ENCODE peak calls at places on chromosome 6, in four cellular contexts. One of them, this sample, is unnamed. For H3K4me1, the result is how much of the 10 kb centered on the place peaks cover.

GRCh38 chr6:143976834-143977354 is 31.2 kb downstream of the PLAGL1 start:
- DNase-seq in mesendoderm: no peak
- DNase-seq in GM23338: no peak
- DNase-seq in heart right ventricle: no peak
- DNase-seq in this sample: no peak

GRCh38 chr6:77183447-77183846 is 279.8 kb downstream of the HTR1B start:
- DNase-seq in heart right ventricle: no peak
- DNase-seq in GM23338: no peak
- DNase-seq in mesendoderm: no peak
- DNase-seq in this sample: no peak

GRCh38 chr6:130655586-130655985 is 171.6 kb upstream of the SMLR1 start:
- DNase-seq in GM23338: no peak
- DNase-seq in heart right ventricle: no peak
- DNase-seq in mesendoderm: no peak
- DNase-seq in this sample: no peak

GRCh38 chr6:352474-352873 is 39.1 kb upstream of the IRF4 start:
- DNase-seq in mesendoderm: no peak
- DNase-seq in heart right ventricle: no peak
- DNase-seq in GM23338: no peak
- DNase-seq in this sample: no peak

GRCh38 chr6:141140905-141141304 is 991.8 kb upstream of the GJE1 start:
- DNase-seq in mesendoderm: no peak
- DNase-seq in GM23338: no peak
- DNase-seq in heart right ventricle: no peak
- DNase-seq in this sample: no peak

GRCh38 chr6:169863149-169863525 is 111.7 kb downstream of the ERMARD start:
- DNase-seq in mesendoderm: no peak
- DNase-seq in GM23338: no peak
- DNase-seq in heart right ventricle: no peak
- DNase-seq in this sample: no peak

GRCh38 chr6:147390909-147391536 is 117.5 kb upstream of the SAMD5 start:
- DNase-seq in GM23338: peak
- DNase-seq in mesendoderm: peak
- DNase-seq in heart right ventricle: no peak
- DNase-seq in this sample: no peak

GRCh38 chr6:110378552-110378951 is 20.4 kb upstream of the METTL24 start:
- DNase-seq in heart right ventricle: no peak
- DNase-seq in GM23338: peak
- DNase-seq in mesendoderm: peak
- DNase-seq in this sample: no peak

GRCh38 chr6:100886078-100886477 is 4.9 kb upstream of the ASCC3 start:
- DNase-seq in heart right ventricle: no peak
- DNase-seq in GM23338: peak
- DNase-seq in mesendoderm: peak
- DNase-seq in this sample: no peak

GRCh38 chr6:160667854-160668481 is 3.9 kb upstream of the LPA start:
- DNase-seq in GM23338: peak
- DNase-seq in mesendoderm: peak
- DNase-seq in heart right ventricle: no peak
- DNase-seq in this sample: no peak

GRCh38 chr6:17927705-17928104 is 59.7 kb downstream of the KIF13A start:
- DNase-seq in mesendoderm: no peak
- DNase-seq in GM23338: no peak
- DNase-seq in heart right ventricle: peak
- DNase-seq in this sample: no peak
- H3K4me1 ChIP-seq in mesendoderm: under half
- H3K4me1 ChIP-seq in GM23338: half or more
- H3K4me1 ChIP-seq in heart right ventricle: half or more
- H3K4me1 ChIP-seq in this sample: under half

GRCh38 chr6:7147051-7147671 is 39.4 kb downstream of the RREB1 start:
- DNase-seq in mesendoderm: no peak
- DNase-seq in GM23338: no peak
- DNase-seq in heart right ventricle: no peak
- DNase-seq in this sample: no peak
- H3K4me3 ChIP-seq in mesendoderm: no peak
- H3K4me3 ChIP-seq in GM23338: peak
- H3K4me3 ChIP-seq in heart right ventricle: no peak
- H3K4me3 ChIP-seq in this sample: no peak

DNA sequence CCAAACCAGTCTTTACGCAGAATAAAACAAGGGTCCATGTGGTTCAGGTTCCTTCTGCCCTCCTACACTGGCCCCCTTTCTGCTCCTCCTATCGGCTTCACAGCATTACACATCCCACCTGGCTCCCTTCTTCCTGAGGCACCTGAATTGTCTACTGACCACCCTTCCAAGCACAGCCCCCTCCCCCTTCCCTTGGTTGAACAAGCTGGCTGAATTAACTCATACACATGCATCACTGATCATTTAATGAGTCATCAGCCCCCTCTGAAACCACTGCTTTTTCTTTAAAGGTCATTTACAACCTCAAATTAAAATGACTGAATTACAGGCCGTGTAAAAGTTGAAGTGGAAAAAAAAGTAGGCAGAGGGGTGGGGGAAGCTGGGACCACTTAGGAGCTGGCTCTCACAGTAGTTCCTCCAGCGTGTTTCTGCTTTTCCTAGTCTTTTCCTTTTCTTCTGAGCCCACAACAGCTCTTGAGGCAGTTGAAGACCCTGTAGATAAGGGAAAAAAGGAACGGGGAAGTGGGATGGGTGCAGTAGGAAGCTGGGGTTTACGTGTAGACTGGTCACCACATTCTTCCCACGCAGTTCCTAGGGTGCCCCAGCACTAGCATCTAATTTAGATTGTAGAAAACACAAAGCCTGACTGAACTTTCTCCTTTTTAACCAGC is 67.6 kb downstream of the FYN start:
- DNase-seq in heart right ventricle: no peak
- DNase-seq in GM23338: no peak
- DNase-seq in mesendoderm: no peak
- DNase-seq in this sample: no peak
- H3K27ac ChIP-seq in heart right ventricle: no peak
- H3K27ac ChIP-seq in GM23338: no peak
- H3K27ac ChIP-seq in mesendoderm: no peak
- H3K27ac ChIP-seq in this sample: no peak

DNA sequence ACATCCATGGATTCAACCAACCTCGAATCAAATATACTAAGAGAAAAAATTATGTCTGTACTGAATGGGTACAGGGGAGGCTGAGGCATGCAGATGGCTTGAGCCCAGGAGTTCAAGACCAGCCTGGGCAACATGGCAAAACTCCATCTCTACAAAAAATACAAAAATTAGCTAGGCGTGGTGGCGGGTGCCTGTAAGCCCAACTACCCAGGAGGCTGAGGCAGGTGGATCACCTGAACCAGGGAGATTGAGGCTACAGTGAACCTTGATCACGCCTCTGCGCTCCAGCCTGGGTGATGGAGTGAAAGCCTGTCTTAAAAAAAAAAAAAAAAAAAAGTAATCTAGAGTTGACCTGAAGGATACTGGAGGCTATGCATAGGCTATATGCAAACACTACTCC is 219.1 kb upstream of the SNX9 start:
- DNase-seq in GM23338: no peak
- DNase-seq in heart right ventricle: no peak
- DNase-seq in mesendoderm: no peak
- DNase-seq in this sample: no peak
- H3K4me1 ChIP-seq in GM23338: under half
- H3K4me1 ChIP-seq in heart right ventricle: under half
- H3K4me1 ChIP-seq in mesendoderm: under half
- H3K4me1 ChIP-seq in this sample: under half

DNA sequence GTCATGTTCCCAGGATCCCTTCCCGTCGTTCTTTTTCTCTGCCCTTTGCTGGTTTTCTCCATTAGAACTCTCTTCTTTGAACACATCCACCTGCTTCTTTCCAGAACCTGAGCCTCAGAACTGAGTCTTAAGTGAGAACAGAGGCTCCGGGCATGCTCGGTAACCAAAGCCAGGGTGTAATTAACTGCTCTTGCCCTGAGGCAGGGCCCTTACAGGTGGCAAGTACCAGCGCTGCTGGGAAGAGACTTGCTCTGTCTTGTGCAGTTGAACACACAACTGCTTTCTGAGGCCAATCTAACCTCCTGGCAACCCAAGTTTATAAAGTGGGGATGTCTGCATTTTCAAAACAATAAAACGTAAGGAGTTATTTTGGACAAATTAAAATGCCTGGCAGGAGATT is 12.3 kb upstream of the DEK start:
- DNase-seq in GM23338: no peak
- DNase-seq in heart right ventricle: no peak
- DNase-seq in mesendoderm: peak
- DNase-seq in this sample: no peak
- H3K4me3 ChIP-seq in GM23338: peak
- H3K4me3 ChIP-seq in heart right ventricle: peak
- H3K4me3 ChIP-seq in mesendoderm: no peak
- H3K4me3 ChIP-seq in this sample: peak

GRCh38 chr6:53539561-53539960 is 5.3 kb downstream of the GCLC start:
- DNase-seq in mesendoderm: no peak
- DNase-seq in heart right ventricle: no peak
- DNase-seq in GM23338: no peak
- DNase-seq in this sample: no peak
- H3K27ac ChIP-seq in mesendoderm: no peak
- H3K27ac ChIP-seq in heart right ventricle: no peak
- H3K27ac ChIP-seq in GM23338: no peak
- H3K27ac ChIP-seq in this sample: no peak

DNA sequence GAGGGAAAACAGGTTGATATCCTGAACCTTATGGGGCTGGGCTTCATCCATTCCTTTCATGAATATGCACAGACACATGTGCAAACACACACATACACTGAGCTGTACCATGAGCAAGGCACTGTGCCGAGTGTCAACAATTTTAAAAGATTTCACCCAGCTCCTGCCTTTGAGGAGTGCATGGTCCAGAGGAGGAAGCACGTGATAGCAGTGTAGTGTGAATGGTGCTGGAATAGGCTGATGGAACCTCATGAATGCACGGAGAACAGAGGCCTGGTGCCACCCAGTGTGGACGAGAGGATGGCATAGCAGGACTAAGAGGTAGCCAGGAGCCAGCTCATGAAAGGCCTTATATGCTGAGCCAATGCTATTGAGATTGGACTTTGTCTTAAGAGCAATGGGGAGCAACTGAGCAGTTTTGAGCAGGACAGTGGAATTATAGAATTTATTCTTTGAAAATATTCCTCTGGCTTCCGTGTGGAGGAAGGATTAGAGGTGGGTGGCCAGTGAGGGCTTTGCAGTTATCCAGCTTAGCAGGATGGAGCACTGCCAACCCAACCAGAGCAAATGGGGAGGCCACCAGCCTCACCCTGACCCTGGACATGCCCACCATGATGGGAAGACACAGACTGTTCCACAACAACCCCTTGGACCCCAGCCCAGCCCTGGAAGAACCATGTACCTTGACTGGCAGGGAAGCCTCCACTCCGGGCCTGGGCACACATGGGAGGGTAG is 84.4 kb downstream of the UNC5CL start:
- DNase-seq in mesendoderm: no peak
- DNase-seq in GM23338: no peak
- DNase-seq in heart right ventricle: no peak
- DNase-seq in this sample: no peak
- H3K4me1 ChIP-seq in mesendoderm: under half
- H3K4me1 ChIP-seq in GM23338: under half
- H3K4me1 ChIP-seq in heart right ventricle: under half
- H3K4me1 ChIP-seq in this sample: under half

DNA sequence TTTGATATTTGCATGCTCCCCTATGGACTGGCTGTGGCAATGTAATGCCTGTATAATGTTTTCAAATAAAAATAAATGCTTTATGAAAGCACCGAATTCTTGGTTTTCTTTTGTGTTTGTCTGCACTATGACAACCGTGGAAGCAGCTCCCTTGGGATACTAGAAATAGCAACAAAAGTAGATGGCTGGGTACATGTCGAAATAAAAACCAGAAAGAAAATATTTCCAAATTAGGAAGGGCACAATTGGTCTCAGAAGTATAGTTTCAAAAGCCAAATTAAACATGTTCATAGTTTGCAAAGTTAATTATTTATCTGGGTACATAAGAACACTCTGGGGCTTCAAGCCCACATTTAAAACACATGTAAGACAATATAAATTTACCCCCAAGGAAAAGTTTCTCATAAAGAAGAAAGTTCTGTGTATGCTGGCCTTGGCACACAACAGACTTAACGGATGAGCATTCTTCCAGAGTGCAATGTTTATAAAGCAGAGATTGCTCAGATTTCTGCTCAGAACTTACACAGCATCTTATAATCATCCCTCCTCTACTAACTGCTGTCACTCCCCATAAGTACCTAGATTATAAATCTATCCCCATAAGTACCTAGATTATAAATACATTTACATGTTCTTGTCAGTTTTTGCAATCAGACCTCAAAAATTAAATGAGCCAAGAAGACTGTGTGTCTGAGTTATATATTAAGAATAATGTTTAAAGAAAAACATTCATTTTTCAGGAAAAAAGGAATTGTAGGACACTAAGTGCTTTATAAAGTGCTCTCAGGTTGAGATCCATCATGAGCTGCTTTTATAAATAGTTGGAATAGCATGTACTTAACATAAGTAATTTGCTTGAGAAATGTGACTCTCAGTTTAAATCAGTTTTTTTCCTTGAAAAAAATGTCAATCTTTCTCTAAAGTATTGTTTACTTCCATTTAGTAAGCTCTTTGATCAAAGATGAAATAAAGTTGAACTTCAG is 230.2 kb upstream of the PLN start:
- DNase-seq in mesendoderm: no peak
- DNase-seq in GM23338: no peak
- DNase-seq in heart right ventricle: no peak
- DNase-seq in this sample: no peak
- H3K4me3 ChIP-seq in mesendoderm: no peak
- H3K4me3 ChIP-seq in GM23338: no peak
- H3K4me3 ChIP-seq in heart right ventricle: no peak
- H3K4me3 ChIP-seq in this sample: no peak

GRCh38 chr6:118646977-118647376 is 4.4 kb downstream of the CEP85L start:
- DNase-seq in GM23338: no peak
- DNase-seq in mesendoderm: no peak
- DNase-seq in heart right ventricle: no peak
- DNase-seq in this sample: no peak

GRCh38 chr6:118651282-118652050 is at the start of gene CEP85L:
- DNase-seq in GM23338: peak
- DNase-seq in heart right ventricle: peak
- DNase-seq in mesendoderm: peak
- DNase-seq in this sample: peak

GRCh38 chr6:118650500-118651281 is 700 bp downstream of the CEP85L start:
- DNase-seq in mesendoderm: peak
- DNase-seq in heart right ventricle: peak
- DNase-seq in GM23338: peak
- DNase-seq in this sample: peak

GRCh38 chr6:118649918-118650499 is 1.4 kb downstream of the CEP85L start:
- DNase-seq in mesendoderm: no peak
- DNase-seq in GM23338: no peak
- DNase-seq in heart right ventricle: no peak
- DNase-seq in this sample: no peak

GRCh38 chr6:118648866-118649554 is 2.4 kb downstream of the CEP85L start:
- DNase-seq in mesendoderm: no peak
- DNase-seq in heart right ventricle: no peak
- DNase-seq in GM23338: no peak
- DNase-seq in this sample: no peak
- H3K27ac ChIP-seq in mesendoderm: no peak
- H3K27ac ChIP-seq in heart right ventricle: no peak
- H3K27ac ChIP-seq in GM23338: no peak
- H3K27ac ChIP-seq in this sample: no peak